ENCODE peak calls at places on chromosomes 12 and 14, in seven cellular contexts. Y is adipocyte; R is stimulated activated CD4-positive, alpha-beta T cell treated with anti-CD3 and anti-CD28 coated beads, Interleukin-12 subunit alpha, Interleukin-12 subunit beta, amount 100 ng/mL, for 24 hours; W is 8988T; P is GM04503; V is MCF 10A; E is NCI-H1092. Q is an unnamed sample.

GRCh38 chr14:33414041-33414440 is 475.4 kb downstream of the NPAS3 start:
- DNase-seq in W (no peak), R (no peak), V (no peak), P (no peak), Y (no peak), E (no peak), Q (no peak)

GRCh38 chr12:90253674-90254181 is 545.1 kb upstream of the ATP2B1 start:
- DNase-seq in P (peak; percentile 72), W (no peak), E (peak; percentile 23), Y (peak; percentile 49), R (peak; percentile 21), V (peak; percentile 92), Q (peak; percentile 52)

GRCh38 chr12:15631007-15631715 is 158.0 kb downstream of the EPS8 start:
- DNase-seq in W (no peak), P (no peak), R (no peak), Y (no peak), E (no peak), V (no peak), Q (no peak)

GRCh38 chr14:92287987-92288386 is 35.0 kb upstream of the SLC24A4 start:
- DNase-seq in E (no peak), W (no peak), P (no peak), V (peak; percentile 8), R (no peak), Y (no peak), Q (no peak)

GRCh38 chr14:100108840-100109593 is 43.8 kb downstream of the EVL start:
- DNase-seq in W (no peak), E (no peak), R (no peak), P (no peak), V (no peak), Y (peak; percentile 9), Q (no peak)

GRCh38 chr12:50397122-50397650 is 777 bp upstream of the FAM186A start:
- DNase-seq in E (no peak), R (no peak), Y (no peak), P (no peak), V (no peak), W (no peak), Q (no peak)

GRCh38 chr12:4032906-4033628 is 159.9 kb upstream of the PARP11 start:
- DNase-seq in R (no peak), V (peak; percentile 96), P (peak; percentile 50), W (no peak), E (no peak), Y (peak; percentile 40), Q (no peak)

GRCh38 chr12:85016423-85016822 is 19.7 kb downstream of the TSPAN19 start:
- DNase-seq in R (no peak), P (peak; percentile 78), Y (peak; percentile 91), E (no peak), V (peak; percentile 95), W (no peak), Q (no peak)

GRCh38 chr12:52308807-52309425 is 12.3 kb downstream of the KRT83 start:
- DNase-seq in E (no peak), Y (no peak), V (no peak), W (no peak), P (no peak), R (no peak), Q (no peak)

GRCh38 chr14:95255487-95255886 is 64.2 kb downstream of the CLMN start:
- DNase-seq in R (no peak), Y (peak; percentile 24), V (peak; percentile 93), W (no peak), P (no peak), E (no peak), Q (no peak)

GRCh38 chr12:102216086-102216691 is 18.6 kb upstream of the PMCH start:
- DNase-seq in V (peak; percentile 38), W (no peak), P (peak; percentile 11), R (no peak), Y (peak; percentile 69), E (no peak), Q (no peak)

GRCh38 chr12:98788396-98788795 is 143.3 kb downstream of the APAF1 start:
- DNase-seq in E (no peak), W (no peak), R (no peak), V (no peak), Y (no peak), P (no peak), Q (no peak)

Q was measured in stimulated activated naive CD8-positive, alpha-beta T cell treated with anti-CD3 and anti-CD28 coated beads, Interleukin-15, Interleukin-2, amounts not matched to agents 100 U/mL and 50 U/mL, for 24 hours.